ENCODE peak calls at places on chromosome 19, in five cellular contexts. M is H9, K is Peyer's patch, G is IMR-90, F is pancreas. A is an unnamed sample.

GRCh38 chr19:49157445-49158224 is at the start of gene TRPM4:
- DNase-seq in G (peak; percentile 61), M (peak; percentile 92), K (peak; percentile 93), F (peak; percentile 97), A (peak; percentile 96)

GRCh38 chr19:11450570-11451326 is 15.3 kb downstream of the PRKCSH start:
- DNase-seq in M (peak; percentile 29), G (no peak), K (no peak), F (peak; percentile 61), A (no peak)

GRCh38 chr19:46725036-46725820 is 8.3 kb upstream of the PRKD2 start:
- DNase-seq in M (no peak), G (no peak), K (no peak), F (peak; percentile 61), A (no peak)

GRCh38 chr19:48237057-48237456 is 18.7 kb downstream of the CARD8 start:
- DNase-seq in G (no peak), M (no peak), F (no peak), K (no peak), A (no peak)

GRCh38 chr19:49830766-49831165 is 12.7 kb downstream of the MED25 start:
- DNase-seq in K (no peak), F (no peak), M (no peak), G (no peak), A (no peak)

GRCh38 chr19:51194527-51195315 is 30.2 kb upstream of the CD33 start:
- DNase-seq in M (no peak), F (no peak), G (no peak), K (no peak), A (no peak)

GRCh38 chr19:28737526-28737925 is 475.4 kb downstream of the UQCRFS1 start:
- DNase-seq in K (no peak), G (no peak), M (no peak), F (no peak), A (no peak)

GRCh38 chr19:55370305-55370988 is at the start of gene IL11:
- DNase-seq in F (peak; percentile 44), M (no peak), K (no peak), G (peak; percentile 78), A (no peak)

GRCh38 chr19:18845961-18846360 is 14.2 kb downstream of the UPF1 start:
- DNase-seq in K (no peak), F (peak; percentile 62), M (no peak), G (no peak), A (no peak)

GRCh38 chr19:41691268-41691970 is 3.3 kb upstream of the CEACAM7 start:
- DNase-seq in G (no peak), K (no peak), M (peak; percentile 61), F (no peak), A (no peak)

GRCh38 chr19:58229255-58229639 is 533 bp downstream of the ZNF544 start:
- DNase-seq in F (no peak), M (peak; percentile 55), K (no peak), G (peak; percentile 12), A (no peak)

GRCh38 chr19:28074773-28075172 is 1138.2 kb downstream of the UQCRFS1 start:
- DNase-seq in K (no peak), M (no peak), F (no peak), G (no peak), A (no peak)

GRCh38 chr19:53190253-53190652 is 2.9 kb downstream of the ZNF665 start:
- DNase-seq in F (no peak), M (no peak), K (no peak), G (no peak), A (no peak)

GRCh38 chr19:14136509-14137281 is at the start of gene ASF1B:
- DNase-seq in K (peak; percentile 99), F (peak; percentile 99), M (peak; percentile 100), G (peak; percentile 100), A (peak; percentile 99)

GRCh38 chr19:7908742-7909461 is 5.2 kb downstream of the MAP2K7 start:
- DNase-seq in K (peak; percentile 39), M (no peak), G (no peak), F (peak; percentile 83), A (no peak)

GRCh38 chr19:48636859-48637448 is at the start of gene DBP:
- DNase-seq in G (no peak), K (peak; percentile 76), M (peak; percentile 73), F (peak; percentile 88), A (peak; percentile 62)

GRCh38 chr19:801030-801860 is 4.0 kb downstream of the PTBP1 start:
- DNase-seq in F (peak; percentile 92), M (no peak), G (no peak), K (peak; percentile 61), A (peak; percentile 88)

GRCh38 chr19:18915639-18916038 is 3.5 kb downstream of the COPE start:
- DNase-seq in F (no peak), G (peak; percentile 30), M (peak; percentile 71), K (peak; percentile 70), A (no peak)

GRCh38 chr19:10343495-10343894 is 4.1 kb upstream of the ICAM3 start:
- DNase-seq in M (no peak), F (no peak), G (no peak), K (no peak), A (no peak)

GRCh38 chr19:33177417-33177976 is 16.6 kb upstream of the LRP3 start:
- DNase-seq in G (no peak), F (peak; percentile 92), M (no peak), K (no peak), A (no peak)

GRCh38 chr19:45475537-45476348 is 7.9 kb downstream of the FOSB start:
- DNase-seq in F (no peak), M (no peak), G (peak; percentile 32), K (no peak), A (no peak)

GRCh38 chr19:14116918-14117578 is 514 bp downstream of the PRKACA start:
- DNase-seq in M (no peak), F (peak; percentile 85), K (peak; percentile 57), G (no peak), A (peak; percentile 42)

GRCh38 chr19:46634656-46635218 is 1.3 kb downstream of the GNG8 start:
- DNase-seq in F (peak; percentile 67), K (no peak), M (peak; percentile 61), G (no peak), A (no peak)

GRCh38 chr19:48689438-48689837 is 6.3 kb upstream of the FUT2 start:
- DNase-seq in F (no peak), G (no peak), K (no peak), M (no peak), A (no peak)

GRCh38 chr19:44002566-44003460 is at the start of gene ZNF230:
- DNase-seq in K (peak; percentile 97), G (peak; percentile 95), F (peak; percentile 91), M (peak; percentile 93), A (peak; percentile 86)

GRCh38 chr19:46984077-46985010 is 35.3 kb upstream of the NPAS1 start:
- DNase-seq in K (no peak), F (no peak), M (no peak), G (peak; percentile 50), A (peak; percentile 61)

GRCh38 chr19:55712804-55713631 is 25.2 kb downstream of the NLRP9 start:
- DNase-seq in K (no peak), G (no peak), M (no peak), F (no peak), A (no peak)

GRCh38 chr19:15321739-15322138 is 10.6 kb downstream of the BRD4 start:
- DNase-seq in M (no peak), K (no peak), G (no peak), F (no peak), A (no peak)

GRCh38 chr19:15317392-15318011 is 14.8 kb downstream of the BRD4 start:
- DNase-seq in K (no peak), F (no peak), G (peak; percentile 80), M (no peak), A (no peak)

GRCh38 chr19:15323496-15324235 is 8.7 kb downstream of the BRD4 start:
- DNase-seq in K (no peak), G (peak; percentile 53), M (no peak), F (peak; percentile 77), A (peak; percentile 64)

GRCh38 chr19:15318241-15318691 is 14.1 kb downstream of the BRD4 start:
- DNase-seq in M (no peak), K (peak; percentile 66), G (peak; percentile 42), F (no peak), A (no peak)

DNA sequence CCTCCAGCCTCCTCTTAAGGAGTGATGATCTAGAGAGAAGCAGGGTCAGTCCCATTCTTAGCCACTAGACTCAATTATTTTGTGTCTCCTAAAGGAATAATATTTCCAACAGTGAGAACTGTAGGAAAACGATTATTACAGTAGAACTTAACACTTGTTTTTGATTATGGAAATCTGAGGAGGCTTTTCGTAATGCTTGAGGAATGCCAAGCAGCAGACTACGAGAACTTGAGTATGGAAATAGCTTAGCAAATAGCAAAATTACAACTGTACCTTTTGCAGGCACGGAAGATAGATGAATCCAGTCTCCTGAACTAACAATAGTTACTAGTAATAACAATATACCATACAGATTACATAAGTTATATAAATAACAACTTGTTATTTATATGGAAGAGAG is 12.2 kb downstream of the BRD4 start:
- DNase-seq in G (peak; percentile 73), F (no peak), M (no peak), K (no peak), A (no peak)
- H3K4me1 ChIP-seq in G (peaks cover 53% of the 10 kb centered on the region), F (peaks cover 69% of the 10 kb centered on the region), M (peaks cover 4% of the 10 kb centered on the region), K (peaks cover 6% of the 10 kb centered on the region), A (peaks cover 100% of the 10 kb centered on the region)

GRCh38 chr19:39402417-39403297 is 4.0 kb upstream of the ZFP36 start:
- DNase-seq in M (peak; percentile 91), K (peak; percentile 97), F (peak; percentile 92), G (peak; percentile 93), A (peak; percentile 94)
- H3K4me1 ChIP-seq in M (peaks cover 6% of the 10 kb centered on the region), K (peaks cover 17% of the 10 kb centered on the region), F (peaks cover 6% of the 10 kb centered on the region), G (peaks cover 29% of the 10 kb centered on the region), A (peaks cover 73% of the 10 kb centered on the region)

DNA sequence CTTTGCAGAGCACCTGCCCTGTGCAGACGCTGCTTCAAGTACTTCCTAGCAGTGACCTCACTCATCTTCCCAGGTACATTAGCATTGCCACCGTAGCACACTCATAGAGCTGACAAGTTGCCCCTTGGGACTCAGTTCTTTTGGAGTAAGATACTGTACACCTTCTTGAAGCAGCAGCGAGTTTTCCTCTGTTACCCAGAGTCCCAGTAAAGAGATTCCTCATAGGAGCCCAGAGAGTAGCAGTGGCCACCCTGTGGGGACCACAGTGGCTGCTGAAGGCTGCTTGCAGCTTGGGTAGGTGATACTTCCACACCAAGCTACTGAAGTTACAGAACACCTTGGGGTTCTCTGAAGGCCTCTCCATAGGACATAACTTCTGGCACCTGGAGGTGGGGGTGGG is 56.1 kb downstream of the ZNF536 start:
- DNase-seq in K (no peak), G (no peak), F (no peak), M (no peak), A (no peak)
- H3K4me1 ChIP-seq in K (no peaks in the 10 kb centered on the region), G (no peaks in the 10 kb centered on the region), F (no peaks in the 10 kb centered on the region), M (no peaks in the 10 kb centered on the region), A (peaks cover 10% of the 10 kb centered on the region)

DNA sequence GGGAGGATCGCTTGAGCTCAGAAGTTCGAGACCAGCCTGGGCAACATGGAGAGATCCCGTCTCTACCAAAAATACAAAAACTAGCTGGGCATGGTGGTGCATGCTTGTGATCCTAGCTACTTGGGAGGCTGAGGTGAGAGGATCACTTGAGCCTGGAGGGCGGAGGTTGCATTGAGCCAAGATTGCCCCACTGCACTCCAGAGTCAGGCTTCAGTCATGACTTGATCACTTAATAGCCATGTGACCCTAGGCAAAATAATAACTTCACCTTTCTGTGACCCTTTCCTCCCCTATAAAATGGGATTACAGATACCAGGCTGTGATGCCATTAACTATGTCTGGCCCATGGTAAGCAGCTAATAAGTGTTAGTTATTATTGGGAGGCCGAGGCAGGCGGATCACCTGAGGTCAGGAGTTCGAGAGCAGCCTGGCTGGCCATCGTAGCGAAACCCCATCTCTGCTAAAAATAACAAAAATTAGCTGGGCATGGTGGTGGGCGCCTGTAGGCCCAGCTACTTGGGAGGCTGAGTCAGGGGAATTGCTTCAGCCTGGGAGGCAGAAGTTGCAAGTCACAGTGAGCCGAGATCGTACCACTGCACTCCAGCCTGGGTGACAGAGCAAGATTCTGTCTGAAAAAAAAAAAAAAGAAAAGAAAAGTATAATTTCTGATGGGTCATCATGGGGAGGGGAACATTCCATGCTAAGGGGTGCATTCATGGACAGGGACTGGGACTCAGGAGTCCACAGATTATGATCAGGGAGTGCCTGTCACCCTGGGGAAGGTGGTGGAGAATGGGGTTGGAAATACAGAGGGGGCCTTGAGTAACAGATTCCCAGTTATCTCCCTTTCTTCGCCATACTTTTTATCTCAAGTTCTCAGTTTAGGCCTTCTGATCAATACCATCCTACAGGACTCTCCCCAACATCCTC is 15.5 kb downstream of the TPM4 start:
- DNase-seq in K (no peak), G (no peak), F (peak; percentile 2), M (no peak), A (no peak)
- H3K4me1 ChIP-seq in K (no peaks in the 10 kb centered on the region), G (peaks cover 8% of the 10 kb centered on the region), F (no peaks in the 10 kb centered on the region), M (no peaks in the 10 kb centered on the region), A (peaks cover 17% of the 10 kb centered on the region)

A was measured in left ventricle myocardium inferior.